ENCODE peak calls at places on chromosomes 11 and 22, in five cellular contexts. T is K562, K is HCT116, P is GM12878, G is HepG2. Y is an unnamed sample.

GRCh38 chr11:124465368-124465767 is 19.9 kb upstream of the OR8B8 start:
- DNase-seq in T (no peak), K (no peak), P (no peak), G (no peak), Y (no peak)

GRCh38 chr11:96342131-96342970 is 644 bp downstream of the MAML2 start:
- DNase-seq in T (no peak), K (no peak), P (no peak), G (no peak), Y (no peak)

GRCh38 chr11:120244476-120244875 is 4.5 kb downstream of the POU2F3 start:
- DNase-seq in T (no peak), K (no peak), P (no peak), G (no peak), Y (no peak)

GRCh38 chr11:587978-588380 is 11.7 kb downstream of the PHRF1 start:
- DNase-seq in T (peak; percentile 70), K (no peak), P (no peak), G (peak; percentile 96), Y (no peak)

GRCh38 chr11:104328514-104328912 is 164.6 kb upstream of the PDGFD start:
- DNase-seq in T (no peak), K (no peak), P (no peak), G (no peak), Y (no peak)

GRCh38 chr11:116071241-116071640 is 567.0 kb upstream of the CADM1 start:
- DNase-seq in T (no peak), K (no peak), P (no peak), G (no peak), Y (no peak)

GRCh38 chr11:121489823-121490222 is 37.1 kb upstream of the SORL1-AS1 start:
- DNase-seq in T (no peak), K (no peak), P (no peak), G (no peak), Y (peak; percentile 8)

GRCh38 chr11:126132319-126132718 is 69.7 kb upstream of the CDON start:
- DNase-seq in T (no peak), K (peak; percentile 8), P (no peak), G (no peak), Y (no peak)

GRCh38 chr11:60918941-60919275 is 5.0 kb downstream of the TMEM109 start:
- DNase-seq in T (no peak), K (no peak), P (no peak), G (no peak), Y (no peak)

GRCh38 chr11:57368106-57368826 is 12.7 kb downstream of the PRG3 start:
- DNase-seq in T (no peak), K (no peak), P (no peak), G (no peak), Y (no peak)

GRCh38 chr11:36792870-36793541 is 195.0 kb upstream of the RAG2 start:
- DNase-seq in T (no peak), K (no peak), P (no peak), G (no peak), Y (peak; percentile 47)

GRCh38 chr22:37329239-37330140 is 47.2 kb downstream of the CYTH4 start:
- DNase-seq in T (no peak), K (no peak), P (no peak), G (no peak), Y (no peak)

GRCh38 chr11:29628584-29628983 is 388.2 kb downstream of the KCNA4 start:
- DNase-seq in T (no peak), K (no peak), P (no peak), G (no peak), Y (no peak)

GRCh38 chr11:45659031-45659817 is 6.2 kb downstream of the CHST1 start:
- DNase-seq in T (no peak), K (no peak), P (no peak), G (no peak), Y (no peak)

GRCh38 chr11:124538019-124538418 is 5.4 kb downstream of the OR8B12 start:
- DNase-seq in T (peak; percentile 20), K (no peak), P (no peak), G (no peak), Y (no peak)

GRCh38 chr22:33274214-33274828 is 216.1 kb upstream of the SYN3 start:
- DNase-seq in T (peak; percentile 42), K (no peak), P (no peak), G (peak; percentile 27), Y (peak; percentile 7)

GRCh38 chr11:1866776-1867175 is 13.9 kb downstream of the LSP1 start:
- DNase-seq in T (no peak), K (no peak), P (no peak), G (no peak), Y (no peak)

GRCh38 chr11:134939905-134940304 is 527.9 kb upstream of the B3GAT1 start:
- DNase-seq in T (no peak), K (no peak), P (no peak), G (peak; percentile 43), Y (no peak)

GRCh38 chr22:43237280-43237679 is 50.3 kb upstream of the TTLL12 start:
- DNase-seq in T (no peak), K (no peak), P (no peak), G (no peak), Y (no peak)

GRCh38 chr11:64086263-64086938 is 50.7 kb downstream of the FLRT1 start:
- DNase-seq in T (no peak), K (no peak), P (no peak), G (no peak), Y (no peak)

GRCh38 chr11:105713106-105713505 is 103.2 kb downstream of the GRIA4 start:
- DNase-seq in T (no peak), K (no peak), P (no peak), G (no peak), Y (no peak)

GRCh38 chr11:45560153-45560934 is 105.1 kb downstream of the CHST1 start:
- DNase-seq in T (no peak), K (no peak), P (no peak), G (no peak), Y (no peak)

GRCh38 chr22:42930810-42931420 is 73.8 kb upstream of the ARFGAP3 start:
- DNase-seq in T (no peak), K (peak; percentile 46), P (no peak), G (peak; percentile 53), Y (no peak)

GRCh38 chr22:41504397-41504796 is 35.5 kb downstream of the ACO2 start:
- DNase-seq in T (no peak), K (no peak), P (no peak), G (no peak), Y (no peak)

GRCh38 chr11:1560618-1561251 is 11.3 kb downstream of the DUSP8 start:
- DNase-seq in T (no peak), K (no peak), P (no peak), G (no peak), Y (no peak)

GRCh38 chr11:16986434-16987204 is 27.6 kb downstream of the PLEKHA7 start:
- DNase-seq in T (peak; percentile 17), K (no peak), P (peak; percentile 75), G (no peak), Y (no peak)

GRCh38 chr11:88355887-88356286 is 18.4 kb upstream of the CTSC start:
- DNase-seq in T (no peak), K (no peak), P (no peak), G (no peak), Y (no peak)

GRCh38 chr22:42642801-42643631 is 2.6 kb upstream of the ATP5MGL start:
- DNase-seq in T (no peak), K (no peak), P (no peak), G (no peak), Y (no peak)

DNA sequence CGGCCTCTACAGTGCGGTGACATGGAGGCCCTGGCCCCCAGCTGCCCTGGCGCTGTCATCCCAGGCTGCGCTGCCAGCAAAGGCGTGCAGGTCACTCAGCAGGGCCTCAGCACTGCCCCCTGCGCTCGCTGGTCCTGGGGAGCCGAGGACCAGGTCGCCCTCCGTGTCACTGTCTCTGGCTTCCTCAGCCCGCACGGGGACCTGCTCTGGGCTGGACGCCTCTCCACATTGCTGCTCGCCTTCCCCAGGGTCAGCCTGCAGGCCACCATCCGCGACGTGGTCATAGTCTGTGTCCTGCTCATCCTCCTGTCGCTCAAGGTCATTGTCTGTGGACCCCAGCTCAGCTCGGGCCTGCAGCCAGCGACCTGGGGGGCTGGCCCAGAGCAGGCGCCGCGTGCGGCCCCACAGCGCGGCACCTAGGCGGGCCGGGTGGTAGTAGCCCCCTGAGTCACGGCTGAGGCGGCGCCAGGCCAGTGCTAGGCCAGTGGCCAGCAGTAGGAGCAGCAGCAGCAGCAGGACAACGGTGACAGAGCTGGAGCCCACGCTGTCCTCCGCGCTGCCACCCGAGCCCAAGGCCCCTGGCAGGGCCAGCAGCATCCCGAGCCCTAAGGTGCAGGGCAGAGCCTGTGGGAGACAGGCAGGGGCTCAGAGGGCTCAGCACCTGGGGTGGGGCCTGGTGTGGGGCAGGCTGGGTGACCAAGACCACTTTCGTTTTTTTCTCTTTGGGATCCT is 1.6 kb downstream of the PTPRCAP start:
- DNase-seq in T (no peak), K (no peak), P (no peak), G (no peak), Y (no peak)
- H3K4me2 ChIP-seq in T (no peak overlapping the region), K (no peak overlapping the region), P (peak overlapping the region; percentile 71), G (no peak overlapping the region), Y (no peak overlapping the region)

DNA sequence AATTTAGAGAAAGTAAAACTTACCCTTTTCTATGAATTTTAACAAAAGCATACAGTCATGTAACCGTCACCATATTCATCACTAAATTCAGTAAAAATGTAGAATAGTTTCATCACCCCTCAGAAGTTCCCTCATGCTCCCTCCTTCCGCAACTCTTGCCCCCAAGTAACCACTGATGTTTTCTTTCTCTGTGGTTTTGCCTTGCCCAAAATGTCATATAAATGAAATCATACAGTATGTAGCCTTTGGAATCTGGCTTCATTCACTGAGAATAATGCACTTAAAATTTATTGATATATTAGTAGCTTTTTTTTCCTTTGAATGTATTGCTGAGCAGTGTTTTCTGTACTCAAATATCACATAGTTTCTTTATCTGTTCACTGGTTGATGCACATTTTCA is 60.1 kb downstream of the DCUN1D5 start:
- DNase-seq in T (no peak), K (no peak), P (no peak), G (no peak), Y (no peak)
- TF ChIP-seq ATF3 in T (no peak), K (no peak), P (no peak), G (no peak), Y (no peak)

DNA sequence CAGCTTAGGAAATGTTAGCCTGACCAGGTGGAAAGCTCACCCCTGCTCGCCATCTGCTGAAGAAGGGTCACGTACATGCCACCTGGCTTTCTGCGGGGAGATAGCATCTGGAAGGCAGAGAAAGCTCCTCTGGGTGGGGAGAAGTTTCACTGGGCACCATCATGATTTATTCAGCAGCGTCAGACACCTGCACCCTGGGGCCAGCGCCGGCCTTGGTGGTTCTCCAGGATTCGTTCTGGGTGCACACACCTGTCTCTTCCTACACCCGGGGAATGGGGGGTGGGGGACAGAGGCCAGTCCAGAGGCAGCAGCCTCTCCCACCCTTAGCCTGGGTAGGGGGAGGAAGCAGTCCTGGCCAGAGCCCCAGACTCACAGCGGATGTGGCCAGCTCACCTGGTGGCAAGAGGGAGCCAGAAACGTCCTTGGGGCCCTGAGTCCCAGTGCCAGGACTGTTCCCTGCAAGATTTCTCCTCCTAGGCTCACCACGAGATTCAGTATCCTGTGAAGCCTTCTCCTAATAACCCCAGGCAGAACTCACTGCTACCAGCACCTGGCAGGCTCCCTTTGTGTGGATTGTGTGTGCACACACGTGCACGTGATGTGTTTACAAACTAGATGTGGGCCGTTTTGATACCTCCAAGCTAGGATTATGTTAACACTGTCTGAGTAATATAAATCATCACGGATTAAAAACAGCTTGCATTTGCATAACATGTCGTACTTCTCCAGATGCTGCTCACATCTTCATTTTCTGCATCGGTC is 17.3 kb upstream of the RASD2 start:
- DNase-seq in T (no peak), K (no peak), P (no peak), G (no peak), Y (no peak)
- H3K4me2 ChIP-seq in T (no peak overlapping the region), K (no peak overlapping the region), P (no peak overlapping the region), G (no peak overlapping the region), Y (no peak overlapping the region)

GRCh38 chr11:15720460-15720859 is 605.7 kb downstream of the INSC start:
- DNase-seq in T (no peak), K (no peak), P (no peak), G (no peak), Y (no peak)
- TF ChIP-seq ATF3 in T (no peak), K (no peak), P (no peak), G (no peak), Y (no peak)

Y was measured in H1.